ENCODE peak calls at places on chromosomes 5 and 9, in eight cellular contexts. V is gastrocnemius medialis, Z is uterus, I is esophagus squamous epithelium, J is body of pancreas, F is suprapubic skin, K is right lobe of liver, S is tibial nerve. N is an unnamed sample.
A peak's percentile ranks its signal among the peaks of the same experiment; 100 is the strongest.

GRCh38 chr5:136729901-136730355 is 364.6 kb upstream of the TRPC7 start:
- DNase-seq in V (no peak), Z (no peak), I (no peak), J (no peak), F (no peak), K (no peak), S (no peak), N (no peak)

GRCh38 chr5:73892806-73893205 is 266.8 kb downstream of the ARHGEF28 start:
- DNase-seq in V (no peak), Z (no peak), I (no peak), J (no peak), F (no peak), K (no peak), S (no peak), N (no peak)

GRCh38 chr5:399296-400281 is 43.4 kb upstream of the EXOC3 start:
- DNase-seq in V (peak; percentile 31), Z (peak; percentile 79), I (peak; percentile 12), J (peak; percentile 69), F (peak; percentile 95), K (peak; percentile 49), S (peak; percentile 65), N (peak; percentile 78)

GRCh38 chr9:125815568-125815967 is 68.4 kb downstream of the PBX3 start:
- DNase-seq in V (no peak), Z (no peak), I (no peak), J (no peak), F (no peak), K (no peak), S (no peak), N (no peak)

GRCh38 chr9:89042984-89043383 is 51.7 kb downstream of the S1PR3 start:
- DNase-seq in V (no peak), Z (no peak), I (no peak), J (no peak), F (no peak), K (no peak), S (no peak), N (peak; percentile 85)

GRCh38 chr9:128091144-128091543 is 23.1 kb downstream of the SLC25A25 start:
- DNase-seq in V (no peak), Z (peak; percentile 75), I (no peak), J (no peak), F (peak; percentile 76), K (no peak), S (peak; percentile 76), N (peak; percentile 65)

GRCh38 chr5:96745844-96746531 is 61.8 kb downstream of the ERAP1 start:
- DNase-seq in V (no peak), Z (no peak), I (no peak), J (no peak), F (no peak), K (no peak), S (no peak), N (no peak)

GRCh38 chr9:89576404-89576824 is 28.4 kb upstream of the GADD45G start:
- DNase-seq in V (no peak), Z (no peak), I (no peak), J (no peak), F (no peak), K (peak; percentile 27), S (no peak), N (no peak)

GRCh38 chr5:32024751-32025150 is 149.4 kb downstream of the GOLPH3 start:
- DNase-seq in V (no peak), Z (no peak), I (no peak), J (no peak), F (no peak), K (no peak), S (no peak), N (no peak)

GRCh38 chr5:9624196-9624947 is 5.8 kb downstream of the TAS2R1 start:
- DNase-seq in V (no peak), Z (no peak), I (no peak), J (no peak), F (no peak), K (no peak), S (no peak), N (no peak)

GRCh38 chr5:169181785-169182184 is 119.2 kb downstream of the SLIT3 start:
- DNase-seq in V (no peak), Z (no peak), I (no peak), J (no peak), F (no peak), K (no peak), S (no peak), N (no peak)

GRCh38 chr9:6415266-6415665 is 2.3 kb downstream of the UHRF2 start:
- DNase-seq in V (no peak), Z (no peak), I (no peak), J (no peak), F (no peak), K (no peak), S (no peak), N (no peak)

GRCh38 chr5:174724484-174725260 is at the start of gene MSX2:
- DNase-seq in V (peak; percentile 77), Z (peak; percentile 72), I (no peak), J (peak; percentile 85), F (peak; percentile 89), K (peak; percentile 52), S (peak; percentile 38), N (peak; percentile 87)

GRCh38 chr5:16675747-16676255 is 59.0 kb upstream of the RETREG1 start:
- DNase-seq in V (no peak), Z (no peak), I (no peak), J (no peak), F (no peak), K (no peak), S (no peak), N (no peak)

GRCh38 chr5:532521-533242 is 8.4 kb upstream of the SLC9A3 start:
- DNase-seq in V (no peak), Z (no peak), I (no peak), J (no peak), F (no peak), K (no peak), S (no peak), N (no peak)

GRCh38 chr9:27432308-27432707 is 91.8 kb upstream of the IFNK start:
- DNase-seq in V (no peak), Z (no peak), I (no peak), J (no peak), F (no peak), K (no peak), S (no peak), N (no peak)
- H3K4me1 ChIP-seq in V (peaks cover 17% of the 10 kb centered on the region), Z (no peaks in the 10 kb centered on the region), I (peaks cover 17% of the 10 kb centered on the region), J (peaks cover 67% of the 10 kb centered on the region), F (peaks cover 82% of the 10 kb centered on the region), K (no peaks in the 10 kb centered on the region), S (no peaks in the 10 kb centered on the region), N (peaks cover 84% of the 10 kb centered on the region)

DNA sequence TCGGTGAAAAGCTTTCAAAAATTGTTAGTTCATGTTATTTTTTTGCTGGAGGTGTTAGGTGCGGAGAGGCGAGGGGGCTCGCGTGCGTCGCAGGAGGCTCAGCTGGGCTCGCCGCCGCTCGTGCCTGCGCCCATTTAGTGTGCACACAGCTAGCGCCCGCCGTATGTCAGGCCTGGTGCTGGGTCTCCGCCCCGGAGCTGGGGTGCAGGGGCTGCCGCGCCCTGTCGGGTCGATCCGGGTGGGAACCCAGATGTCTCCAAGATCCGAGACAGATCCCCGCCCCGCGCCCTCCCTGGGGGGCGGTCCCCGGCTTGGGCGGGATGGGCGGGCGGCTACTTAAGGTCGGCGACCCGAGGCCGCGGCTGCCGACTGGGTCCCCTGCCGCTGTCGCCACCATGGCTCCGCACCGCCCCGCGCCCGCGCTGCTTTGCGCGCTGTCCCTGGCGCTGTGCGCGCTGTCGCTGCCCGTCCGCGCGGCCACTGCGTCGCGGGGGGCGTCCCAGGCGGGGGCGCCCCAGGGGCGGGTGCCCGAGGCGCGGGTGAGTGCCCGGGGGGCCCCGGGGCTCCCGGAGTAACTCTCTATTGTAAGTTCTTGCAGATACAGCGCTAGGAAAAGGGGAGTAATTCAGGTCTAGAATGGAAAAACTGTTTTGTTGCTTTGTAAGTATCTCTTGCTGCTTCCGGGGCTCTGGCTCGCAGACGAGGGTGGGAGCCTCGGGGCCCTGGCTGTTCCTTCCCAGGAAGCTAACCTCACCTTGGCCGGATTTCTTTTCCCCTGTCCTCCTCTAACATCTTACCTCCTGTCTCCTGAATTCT is 31.7 kb downstream of the GSN start:
- DNase-seq in V (peak; percentile 60), Z (peak; percentile 76), I (no peak), J (peak; percentile 53), F (peak; percentile 87), K (no peak), S (peak; percentile 67), N (peak; percentile 63)
- TF ChIP-seq POLR2A in V (peak; percentile 51), Z (peak; percentile 73), I (peak; percentile 44), J (peak; percentile 9), F (no peak), K (no peak), S (no peak), N (peak; percentile 83)

DNA sequence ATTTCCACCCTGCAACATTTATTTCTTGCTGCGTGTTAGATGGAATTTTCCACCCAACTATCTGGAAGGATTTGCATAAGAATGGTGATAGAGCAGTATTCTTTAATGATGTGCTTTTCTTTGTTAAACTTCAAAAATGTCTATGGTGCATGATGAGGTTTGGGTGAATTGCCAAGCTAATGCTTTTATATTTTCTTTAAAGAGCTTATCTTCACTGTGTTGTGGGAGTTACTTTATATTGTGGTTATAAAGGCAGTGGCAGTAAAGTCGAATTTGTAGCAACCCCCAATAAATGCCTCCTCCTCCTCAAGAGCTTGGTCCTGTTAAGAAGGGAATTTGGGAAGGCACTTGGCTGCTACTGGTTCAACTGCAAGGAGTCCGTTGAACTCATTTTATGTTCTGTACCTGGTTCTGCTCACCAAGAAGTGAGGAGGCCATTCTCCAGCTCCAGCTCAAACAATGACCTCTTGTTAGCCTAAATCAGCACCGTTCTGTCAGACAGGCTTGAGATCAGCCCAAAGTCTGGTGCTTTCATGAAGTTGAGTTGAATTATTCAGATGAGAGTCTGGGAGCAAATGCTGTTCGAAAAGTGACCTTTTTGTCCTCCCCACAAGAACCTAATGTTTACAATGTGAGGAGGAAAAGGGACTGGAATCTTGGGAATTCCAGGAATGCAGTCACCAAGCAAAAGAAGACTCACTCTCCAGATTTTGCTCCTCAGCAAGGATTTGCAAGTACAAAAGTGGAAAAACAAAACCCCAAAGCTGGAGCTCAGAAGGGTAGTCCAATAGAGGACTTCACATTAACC is 217.0 kb downstream of the TMEM38B start:
- DNase-seq in V (no peak), Z (no peak), I (no peak), J (no peak), F (no peak), K (no peak), S (no peak), N (no peak)
- H3K27ac ChIP-seq in V (peak overlapping the region; percentile 86), Z (no peak overlapping the region), I (no peak overlapping the region), J (no peak overlapping the region), F (no peak overlapping the region), K (no peak overlapping the region), S (no peak overlapping the region), N (no peak overlapping the region)

DNA sequence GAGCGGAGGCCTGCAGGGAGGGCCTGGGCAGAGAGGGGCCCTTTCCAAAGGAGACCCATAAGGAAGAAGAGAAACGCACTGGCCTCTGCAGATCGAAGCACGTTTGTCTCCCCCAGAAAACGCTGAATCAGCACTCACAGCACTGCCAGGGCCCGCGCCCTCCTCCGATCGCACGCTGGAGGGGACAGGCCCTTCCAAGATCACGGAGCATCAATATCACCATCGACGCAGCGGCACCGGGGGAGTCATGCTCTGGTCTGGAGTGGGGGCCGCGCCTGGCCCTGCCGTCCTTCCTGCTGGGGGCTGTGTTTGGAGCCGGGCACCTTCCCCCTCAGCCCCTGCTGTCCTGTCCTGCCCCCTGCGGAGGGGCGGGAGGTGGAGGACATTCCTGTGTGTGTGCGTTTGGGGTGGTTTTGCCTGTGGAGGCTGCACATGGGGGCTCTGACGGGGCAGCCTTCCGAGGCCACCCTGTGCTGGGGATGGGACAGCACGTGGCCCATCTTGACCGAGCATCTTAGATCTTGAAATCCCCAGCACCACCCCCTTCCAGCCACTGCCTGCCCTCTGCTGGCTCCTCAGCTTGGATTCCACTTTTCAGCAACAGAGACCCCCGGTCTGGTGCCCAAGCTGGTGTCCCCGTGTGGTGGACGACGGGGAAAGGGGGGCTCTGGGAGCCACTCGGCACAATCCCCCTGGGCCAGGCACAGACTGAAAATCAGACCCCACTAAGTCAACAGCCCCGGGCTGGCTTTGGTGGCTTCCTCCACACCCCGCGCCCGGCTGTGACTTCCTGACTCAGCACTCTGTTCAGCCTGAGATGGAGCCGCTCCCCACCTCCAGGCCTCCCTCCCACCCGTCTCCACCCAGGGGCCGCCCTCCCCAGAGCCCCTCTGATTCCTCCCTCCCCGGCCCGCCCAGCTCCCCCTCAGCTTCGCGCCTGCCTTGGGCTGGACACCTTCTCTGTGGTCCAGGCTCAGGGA is 8.3 kb downstream of the TMEM250 start:
- DNase-seq in V (no peak), Z (no peak), I (no peak), J (no peak), F (no peak), K (no peak), S (no peak), N (no peak)
- H3K4me1 ChIP-seq in V (peaks cover 41% of the 10 kb centered on the region), Z (peaks cover 20% of the 10 kb centered on the region), I (peaks cover 62% of the 10 kb centered on the region), J (peaks cover 39% of the 10 kb centered on the region), F (peaks cover 65% of the 10 kb centered on the region), K (no peaks in the 10 kb centered on the region), S (peaks cover 3% of the 10 kb centered on the region), N (peaks cover 7% of the 10 kb centered on the region)

N was measured in thyroid gland.